ENCODE peak calls at places on chromosome X, in six cellular contexts. K is Calu3; H is effector memory CD8-positive, alpha-beta T cell; J is pancreas; A is hypothalamus; X is stimulated activated CD4-positive, alpha-beta T cell treated with anti-CD3 and anti-CD28 coated beads, Interleukin-4, amount 100 ng/mL, for 24 hours. I is an unnamed sample.

GRCh38 chrX:20067709-20068315 is 48.9 kb downstream of the MAP7D2 start:
- DNase-seq in X (no peak), J (peak), A (peak), H (no peak), K (peak), I (peak)

GRCh38 chrX:34130980-34131744 is 952 bp downstream of the FAM47A start:
- DNase-seq in A (no peak), K (no peak), X (no peak), J (no peak), H (no peak), I (no peak)

GRCh38 chrX:14963447-14964236 is 90.4 kb downstream of the MOSPD2 start:
- DNase-seq in A (no peak), K (no peak), H (no peak), J (no peak), X (no peak), I (no peak)

GRCh38 chrX:21960569-21960968 is 20.1 kb downstream of the SMS start:
- DNase-seq in A (no peak), K (no peak), H (no peak), X (no peak), J (no peak), I (no peak)

GRCh38 chrX:141632124-141632523 is 42.6 kb downstream of the SPANXA2 start:
- DNase-seq in J (no peak), X (no peak), K (no peak), A (no peak), H (no peak), I (no peak)

GRCh38 chrX:281166-281999 is at the start of gene PLCXD1:
- DNase-seq in H (no peak), J (peak), A (no peak), X (no peak), K (no peak), I (peak)

GRCh38 chrX:39705299-39705698 is 392.5 kb downstream of the BCOR start:
- DNase-seq in K (peak), J (peak), H (no peak), X (no peak), A (peak), I (peak)

GRCh38 chrX:9459349-9459748 is 5.5 kb upstream of the TBL1X start:
- DNase-seq in J (no peak), A (no peak), X (no peak), H (no peak), K (no peak), I (no peak)

GRCh38 chrX:65589304-65589703 is 54.7 kb upstream of the LAS1L start:
- DNase-seq in H (no peak), A (no peak), J (no peak), X (no peak), K (no peak), I (peak)

GRCh38 chrX:18758166-18758932 is 50.9 kb downstream of the PPEF1 start:
- DNase-seq in H (no peak), A (no peak), X (no peak), K (no peak), J (no peak), I (no peak)